ENCODE peak calls at places on chromosomes 3 and 15, in four cellular contexts. V, G, X and R are unnamed samples.

GRCh38 chr3:194136519-194137313 is 768 bp downstream of the HES1 start:
- DNase-seq in V (peak; percentile 46), X (peak; percentile 61), G (peak; percentile 78), R (no peak)

GRCh38 chr3:104127830-104128229 is 1238.9 kb upstream of the ALCAM start:
- DNase-seq in X (no peak), G (no peak), V (no peak), R (no peak)

GRCh38 chr3:55296035-55296434 is 191.1 kb downstream of the WNT5A start:
- DNase-seq in X (no peak), V (no peak), G (no peak), R (no peak)

GRCh38 chr15:33547876-33548275 is 237.1 kb downstream of the RYR3 start:
- DNase-seq in X (no peak), G (peak; percentile 48), V (peak; percentile 58), R (no peak)

GRCh38 chr15:80055933-80056332 is 3.5 kb upstream of the ZFAND6 start:
- DNase-seq in X (no peak), V (no peak), G (no peak), R (no peak)

GRCh38 chr15:66657062-66658020 is 44.7 kb upstream of the SMAD6 start:
- DNase-seq in X (no peak), V (peak; percentile 74), G (no peak), R (no peak)

GRCh38 chr3:43365601-43366305 is 79.4 kb downstream of the SNRK start:
- DNase-seq in V (no peak), G (no peak), X (no peak), R (no peak)

GRCh38 chr3:57230006-57230405 is 2.5 kb downstream of the APPL1 start:
- DNase-seq in X (no peak), V (no peak), G (no peak), R (no peak)

GRCh38 chr3:188389711-188390346 is 235.9 kb downstream of the LPP start:
- DNase-seq in X (peak; percentile 40), G (no peak), V (no peak), R (peak; percentile 4)

GRCh38 chr3:45947361-45947760 is 4.1 kb downstream of the CXCR6 start:
- DNase-seq in G (no peak), X (no peak), V (no peak), R (no peak)

GRCh38 chr3:54817628-54818027 is 110.2 kb downstream of the LRTM1 start:
- DNase-seq in G (no peak), V (no peak), X (no peak), R (no peak)

GRCh38 chr3:38473229-38473628 is 19.5 kb downstream of the ACVR2B start:
- DNase-seq in V (no peak), X (no peak), G (no peak), R (no peak)

GRCh38 chr3:134320749-134321148 is 53.5 kb downstream of the AMOTL2 start:
- DNase-seq in X (no peak), G (no peak), V (no peak), R (no peak)

GRCh38 chr3:178384302-178384939 is 151.8 kb upstream of the KCNMB2 start:
- DNase-seq in X (no peak), G (peak; percentile 22), V (no peak), R (no peak)

GRCh38 chr3:12470111-12470510 is 14.2 kb upstream of the TSEN2 start:
- DNase-seq in G (peak; percentile 31), V (no peak), X (no peak), R (no peak)

GRCh38 chr3:36434682-36435426 is 54.5 kb downstream of the STAC start:
- DNase-seq in X (no peak), G (no peak), V (no peak), R (no peak)

GRCh38 chr15:39478996-39479395 is 101.9 kb upstream of the THBS1 start:
- DNase-seq in V (no peak), X (peak; percentile 37), G (no peak), R (no peak)

GRCh38 chr3:12380408-12380795 is 91.5 kb downstream of the PPARG start:
- DNase-seq in V (no peak), G (no peak), X (no peak), R (no peak)

GRCh38 chr3:46629571-46630517 is 17.5 kb downstream of the FAM240A start:
- DNase-seq in V (peak; percentile 63), X (peak; percentile 71), G (peak; percentile 65), R (no peak)

GRCh38 chr15:44181410-44181809 is 13.7 kb downstream of the FRMD5 start:
- DNase-seq in X (no peak), G (no peak), V (no peak), R (no peak)

GRCh38 chr3:182920515-182921084 is 59.7 kb downstream of the DCUN1D1 start:
- DNase-seq in X (no peak), V (no peak), G (no peak), R (no peak)

GRCh38 chr15:48603123-48603500 is 42.4 kb downstream of the FBN1 start:
- DNase-seq in G (no peak), V (no peak), X (no peak), R (no peak)

GRCh38 chr3:30181546-30181945 is 424.9 kb upstream of the TGFBR2 start:
- DNase-seq in G (no peak), V (no peak), X (no peak), R (no peak)

GRCh38 chr3:184751204-184751809 is 39.4 kb upstream of the MAGEF1 start:
- DNase-seq in X (peak; percentile 59), V (no peak), G (no peak), R (no peak)

GRCh38 chr3:154745925-154746324 is 315.9 kb upstream of the GPR149 start:
- DNase-seq in G (no peak), X (no peak), V (no peak), R (no peak)

GRCh38 chr3:58063424-58063823 is 55.2 kb downstream of the FLNB start:
- DNase-seq in X (peak; percentile 70), G (peak; percentile 64), V (no peak), R (no peak)

GRCh38 chr3:171753025-171753472 is 57.2 kb downstream of the PLD1 start:
- DNase-seq in V (no peak), G (no peak), X (peak; percentile 79), R (peak; percentile 10)

GRCh38 chr3:126554560-126555525 is 3.9 kb downstream of the C3orf22 start:
- DNase-seq in V (no peak), X (no peak), G (no peak), R (no peak)

GRCh38 chr15:39124925-39125625 is 455.8 kb upstream of the THBS1 start:
- DNase-seq in G (no peak), X (no peak), V (no peak), R (no peak)

GRCh38 chr3:11482024-11482423 is 161.7 kb downstream of the VGLL4 start:
- DNase-seq in G (no peak), V (no peak), X (peak; percentile 14), R (no peak)

GRCh38 chr3:42807929-42808328 is 1.3 kb upstream of the ACKR2 start:
- DNase-seq in G (no peak), X (no peak), V (no peak), R (no peak)

GRCh38 chr3:155854147-155854940 is at the start of gene SLC33A1:
- DNase-seq in G (peak; percentile 100), V (peak; percentile 97), X (peak; percentile 100), R (peak; percentile 95)

GRCh38 chr3:155861476-155862183 is 7.4 kb upstream of the SLC33A1 start:
- DNase-seq in G (no peak), X (no peak), V (no peak), R (no peak)

DNA sequence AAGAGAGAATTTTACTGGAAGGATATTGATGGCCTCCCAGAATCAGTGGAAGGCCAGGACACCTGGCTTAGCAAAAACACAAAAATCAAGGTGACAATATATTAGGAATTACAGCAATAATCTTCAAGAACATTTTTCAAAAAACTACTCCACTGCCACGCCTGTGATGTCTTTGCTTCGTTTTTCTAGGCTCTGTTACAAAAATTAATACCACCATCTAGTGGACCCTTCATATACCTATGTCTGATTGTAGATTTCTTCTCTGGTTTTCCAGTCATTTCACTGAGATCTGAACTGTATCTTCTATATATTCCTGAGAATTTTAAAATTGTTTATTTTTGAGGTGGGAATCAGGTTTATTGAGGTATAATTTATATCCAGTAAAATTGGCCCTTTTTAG is 5.6 kb upstream of the SLC33A1 start:
- DNase-seq in V (no peak), X (peak; percentile 8), G (no peak), R (no peak)
- H3K4me3 ChIP-seq in V (no peak overlapping the region), X (no peak overlapping the region), G (no peak overlapping the region), R (no peak overlapping the region)

DNA sequence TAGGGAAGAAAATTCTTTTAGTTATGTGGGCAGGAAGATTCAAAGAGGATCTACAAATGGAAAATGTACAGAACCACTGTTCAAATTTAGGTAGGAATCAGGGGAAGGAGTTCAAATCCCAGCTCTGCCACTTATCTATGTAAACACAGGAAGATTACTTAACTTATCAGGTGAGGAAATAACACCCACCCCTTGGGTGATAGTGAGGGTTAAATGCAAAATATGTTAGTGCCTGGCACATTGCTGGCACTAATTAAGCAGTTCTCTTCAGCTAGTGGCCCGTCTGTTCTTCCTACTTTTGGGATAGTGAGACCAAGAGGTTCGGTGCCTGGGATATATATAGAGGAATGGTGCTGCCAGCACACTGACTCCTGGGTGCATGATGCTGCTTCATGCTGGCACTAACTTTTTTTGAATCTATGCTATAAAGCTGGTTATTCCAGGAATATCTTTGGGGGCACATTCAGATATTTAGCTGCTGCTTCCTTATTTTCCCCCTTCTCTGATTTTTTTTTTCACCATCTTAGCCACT is 83.8 kb downstream of the XRN1 start:
- DNase-seq in V (no peak), X (no peak), G (no peak), R (no peak)
- H3K36me3 ChIP-seq in V (peaks cover 2% of the 10 kb centered on the region), X (peaks cover 8% of the 10 kb centered on the region), G (peaks cover 5% of the 10 kb centered on the region), R (peaks cover 10% of the 10 kb centered on the region)

GRCh38 chr3:142053835-142054234 is 95.5 kb downstream of the TFDP2 start:
- DNase-seq in V (no peak), X (no peak), G (no peak), R (no peak)

GRCh38 chr3:142057331-142057725 is 92.0 kb downstream of the TFDP2 start:
- DNase-seq in G (no peak), V (no peak), X (no peak), R (no peak)

GRCh38 chr3:142056656-142057330 is 92.6 kb downstream of the TFDP2 start:
- DNase-seq in G (no peak), V (no peak), X (no peak), R (no peak)

GRCh38 chr3:142051351-142051750 is 98.0 kb downstream of the TFDP2 start:
- DNase-seq in V (no peak), X (no peak), G (no peak), R (no peak)

GRCh38 chr3:142053244-142053643 is 96.1 kb downstream of the TFDP2 start:
- DNase-seq in G (no peak), X (no peak), V (no peak), R (no peak)
- H3K27ac ChIP-seq in G (no peak overlapping the region), X (no peak overlapping the region), V (no peak overlapping the region), R (no peak overlapping the region)

GRCh38 chr3:484302-484701 is 287.7 kb downstream of the CHL1 start:
- DNase-seq in X (no peak), G (no peak), V (no peak), R (no peak)

GRCh38 chr3:482479-482878 is 285.9 kb downstream of the CHL1 start:
- DNase-seq in G (no peak), X (no peak), V (no peak), R (no peak)

GRCh38 chr3:492586-493296 is 296.2 kb downstream of the CHL1 start:
- DNase-seq in G (no peak), X (peak; percentile 35), V (no peak), R (no peak)

GRCh38 chr3:481680-482079 is 285.1 kb downstream of the CHL1 start:
- DNase-seq in V (no peak), X (peak; percentile 1), G (no peak), R (no peak)

DNA sequence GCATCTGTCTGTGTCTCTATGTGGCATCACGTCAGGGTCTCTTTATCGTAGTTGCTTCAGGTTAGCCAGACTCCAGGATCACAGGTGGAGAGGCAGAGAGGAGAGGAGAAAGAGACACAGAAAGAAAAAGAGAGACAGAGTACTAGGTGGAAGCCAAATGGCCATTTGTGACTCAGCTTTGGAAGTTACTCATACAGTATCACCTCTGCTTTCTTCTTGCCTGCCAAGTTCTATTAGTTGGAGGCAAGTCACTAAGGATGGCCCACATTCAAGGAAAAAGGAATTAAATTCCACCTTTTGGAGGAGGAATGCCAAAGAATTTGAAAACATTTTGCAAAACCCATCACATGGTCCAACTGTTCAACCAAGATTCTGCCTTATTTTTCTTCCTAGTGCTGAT is 291.0 kb downstream of the CHL1 start:
- DNase-seq in V (no peak), G (no peak), X (no peak), R (no peak)
- H3K4me3 ChIP-seq in V (no peak overlapping the region), G (no peak overlapping the region), X (no peak overlapping the region), R (no peak overlapping the region)